ENCODE peak calls at places on chromosomes 3 and 15, in eight cellular contexts. M is T-helper 2 cell; Y is adipocyte; S is lower lobe of right lung; T is activated B cell treated with CpG ODN at 0.5 μM for 24 hours; G is activated CD8-positive, alpha-beta memory T cell treated with anti-CD3 and anti-CD28 coated beads, Interleukin-2, amount 50 U/mL, for 4 hours; N is nucleus accumbens; H is NCI-H1436. D is an unnamed sample.

GRCh38 chr3:42216302-42216701 is 49.7 kb downstream of the CCK start:
- DNase-seq in M (no peak), Y (no peak), S (no peak), T (no peak), G (no peak), N (no peak), H (no peak), D (no peak)

GRCh38 chr15:27813139-27813538 is 286.0 kb downstream of the OCA2 start:
- DNase-seq in M (no peak), Y (no peak), S (no peak), T (no peak), G (no peak), N (no peak), H (no peak), D (no peak)

GRCh38 chr3:44966795-44967278 is 9.1 kb downstream of the ZDHHC3 start:
- DNase-seq in M (no peak), Y (no peak), S (no peak), T (no peak), G (no peak), N (no peak), H (no peak), D (no peak)

GRCh38 chr3:107392549-107393165 is 15.4 kb downstream of the CCDC54 start:
- DNase-seq in M (no peak), Y (peak), S (no peak), T (no peak), G (no peak), N (no peak), H (no peak), D (no peak)

GRCh38 chr3:186625600-186626042 is 12.8 kb downstream of the AHSG start:
- DNase-seq in M (no peak), Y (no peak), S (no peak), T (no peak), G (no peak), N (no peak), H (no peak), D (no peak)

GRCh38 chr15:44058126-44058525 is 136.9 kb downstream of the FRMD5 start:
- DNase-seq in M (no peak), Y (peak), S (no peak), T (no peak), G (no peak), N (no peak), H (no peak), D (no peak)

GRCh38 chr15:25846377-25846776 is 16.8 kb downstream of the ATP10A start:
- DNase-seq in M (peak), Y (no peak), S (no peak), T (no peak), G (peak), N (no peak), H (no peak), D (no peak)

GRCh38 chr3:105040026-105040622 is 326.6 kb upstream of the ALCAM start:
- DNase-seq in M (no peak), Y (peak), S (no peak), T (no peak), G (no peak), N (no peak), H (no peak), D (no peak)

GRCh38 chr15:57533062-57533735 is 58.5 kb upstream of the MYZAP start:
- DNase-seq in M (no peak), Y (no peak), S (no peak), T (no peak), G (no peak), N (no peak), H (no peak), D (no peak)

GRCh38 chr15:34709866-34710265 is 44.9 kb downstream of the GJD2 start:
- DNase-seq in M (no peak), Y (peak), S (no peak), T (no peak), G (no peak), N (no peak), H (no peak), D (no peak)

GRCh38 chr3:123627673-123628670 is 43.1 kb upstream of the HACD2 start:
- DNase-seq in M (no peak), Y (no peak), S (no peak), T (no peak), G (no peak), N (no peak), H (no peak), D (no peak)

GRCh38 chr15:90552162-90552928 is 22.6 kb downstream of the CRTC3 start:
- DNase-seq in M (no peak), Y (peak), S (no peak), T (no peak), G (no peak), N (no peak), H (no peak), D (no peak)